ENCODE peak calls at places on chromosome 5, in six cellular contexts. Y, N, L, T, Z and H are unnamed samples.

GRCh38 chr5:150780816-150781221 is 2.3 kb downstream of the SMIM3 start:
- DNase-seq in Z (no peak), T (no peak), N (peak), Y (peak), L (no peak), H (no peak)

GRCh38 chr5:87151547-87151946 is 116.1 kb upstream of the RASA1 start:
- DNase-seq in N (peak), L (no peak), T (no peak), Z (no peak), Y (peak), H (peak)

GRCh38 chr5:84255318-84255717 is 129.4 kb downstream of the EDIL3 start:
- DNase-seq in L (peak), N (peak), Z (no peak), T (no peak), Y (peak), H (no peak)

GRCh38 chr5:172497591-172498255 is 43.4 kb upstream of the SH3PXD2B start:
- DNase-seq in L (no peak), Z (no peak), T (peak), N (no peak), Y (no peak), H (no peak)

GRCh38 chr5:175813943-175814630 is 57.3 kb upstream of the CPLX2 start:
- DNase-seq in Y (no peak), Z (no peak), T (no peak), N (no peak), L (peak), H (no peak)

GRCh38 chr5:31413030-31413812 is 118.7 kb downstream of the DROSHA start:
- DNase-seq in T (no peak), Y (no peak), Z (no peak), L (no peak), N (no peak), H (no peak)

GRCh38 chr5:87195104-87195581 is 72.5 kb upstream of the RASA1 start:
- DNase-seq in T (no peak), L (no peak), Z (no peak), Y (peak), N (peak), H (peak)

GRCh38 chr5:18216729-18217128 is 582.5 kb downstream of the TAF11L14 start:
- DNase-seq in N (no peak), Y (no peak), L (no peak), T (no peak), Z (no peak), H (no peak)

GRCh38 chr5:31664566-31664965 is 25.6 kb downstream of the PDZD2 start:
- DNase-seq in Y (no peak), L (peak), T (no peak), Z (no peak), N (peak), H (peak)

GRCh38 chr5:143405063-143405746 is 1.7 kb upstream of the NR3C1 start:
- DNase-seq in Y (peak), L (peak), T (peak), N (peak), Z (peak), H (no peak)

GRCh38 chr5:73298251-73299016 is 125.4 kb downstream of the TMEM174 start:
- DNase-seq in Y (peak), L (no peak), Z (peak), T (no peak), N (no peak), H (no peak)

GRCh38 chr5:129593525-129593924 is 133.4 kb downstream of the ADAMTS19 start:
- DNase-seq in L (no peak), Z (no peak), N (no peak), T (no peak), Y (no peak), H (no peak)

GRCh38 chr5:32388429-32389111 is 56.0 kb downstream of the ZFR start:
- DNase-seq in Z (no peak), L (no peak), Y (peak), N (peak), T (no peak), H (no peak)

GRCh38 chr5:60439552-60439951 is 260.4 kb downstream of the DEPDC1B start:
- DNase-seq in Y (no peak), Z (no peak), L (no peak), T (no peak), N (no peak), H (no peak)

GRCh38 chr5:81044868-81045267 is 84.7 kb downstream of the RASGRF2 start:
- DNase-seq in N (no peak), Z (no peak), Y (no peak), L (no peak), T (no peak), H (no peak)

GRCh38 chr5:149808264-149808982 is 78.3 kb downstream of the PPARGC1B start:
- DNase-seq in L (no peak), N (peak), Z (no peak), T (no peak), Y (no peak), H (no peak)

GRCh38 chr5:150497274-150497988 is 10.5 kb upstream of the NDST1 start:
- DNase-seq in N (peak), L (peak), Y (peak), T (no peak), Z (peak), H (peak)

GRCh38 chr5:73153513-73153912 is 19.5 kb upstream of the TMEM174 start:
- DNase-seq in Y (no peak), L (no peak), T (no peak), Z (no peak), N (no peak), H (no peak)

GRCh38 chr5:154293219-154293618 is 102.7 kb downstream of the GALNT10 start:
- DNase-seq in L (no peak), T (no peak), Y (no peak), Z (no peak), N (no peak), H (no peak)

GRCh38 chr5:173247050-173247449 is 12.0 kb upstream of the NKX2-5 start:
- DNase-seq in N (no peak), Y (no peak), Z (no peak), L (no peak), T (no peak), H (no peak)

GRCh38 chr5:147830035-147830434 is 1.4 kb downstream of the SPINK1 start:
- DNase-seq in T (no peak), L (no peak), N (no peak), Y (peak), Z (no peak), H (no peak)

GRCh38 chr5:93681432-93681831 is 60.0 kb downstream of the POU5F2 start:
- DNase-seq in Y (no peak), T (no peak), N (no peak), L (no peak), Z (no peak), H (no peak)

GRCh38 chr5:37090781-37091180 is 158.4 kb downstream of the CPLANE1 start:
- DNase-seq in L (no peak), T (no peak), N (peak), Y (peak), Z (no peak), H (no peak)

GRCh38 chr5:39253211-39253610 is 33.8 kb upstream of the FYB1 start:
- DNase-seq in Z (no peak), N (peak), L (no peak), Y (peak), T (no peak), H (no peak)

GRCh38 chr5:111143910-111144309 is 51.8 kb downstream of the WDR36 start:
- DNase-seq in T (no peak), Z (no peak), N (peak), Y (peak), L (no peak), H (no peak)

GRCh38 chr5:57032151-57032551 is 80.2 kb upstream of the MIER3 start:
- DNase-seq in N (no peak), Z (no peak), Y (no peak), L (no peak), T (no peak), H (no peak)

GRCh38 chr5:103393131-103393754 is 134.7 kb downstream of the MACIR start:
- DNase-seq in N (peak), L (no peak), Z (no peak), Y (peak), T (no peak), H (peak)

GRCh38 chr5:93583799-93584530 is 943 bp downstream of the NR2F1 start:
- DNase-seq in N (peak), Z (peak), Y (peak), L (peak), T (no peak), H (no peak)

GRCh38 chr5:89936576-89936975 is 473.0 kb downstream of the CETN3 start:
- DNase-seq in N (no peak), L (no peak), Z (no peak), Y (no peak), T (no peak), H (no peak)

DNA sequence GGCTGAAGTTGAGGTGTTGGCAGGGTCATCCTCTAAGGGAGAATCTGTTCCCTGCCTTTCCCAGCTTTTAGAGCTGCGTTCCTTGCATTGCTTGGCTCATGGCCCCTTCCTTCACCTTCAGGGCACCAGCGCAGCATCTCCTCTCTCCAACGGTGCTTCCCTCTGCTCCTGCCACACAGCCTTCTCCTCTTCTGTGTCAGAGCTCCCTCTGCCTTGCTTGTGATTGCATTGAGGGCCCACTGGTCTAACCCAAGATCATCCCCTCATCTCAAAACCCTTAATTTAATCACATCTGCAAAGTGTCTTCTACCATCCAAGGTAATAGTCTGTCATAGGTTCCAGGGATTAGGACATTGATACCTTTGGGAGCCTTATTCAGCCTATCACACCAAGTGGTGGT is 205.7 kb upstream of the TBCA start:
- DNase-seq in N (no peak), L (no peak), T (no peak), Y (no peak), Z (no peak), H (no peak)
- TF ChIP-seq CTCF in N (no peak), L (no peak), T (no peak), Y (no peak), Z (no peak), H (no peak)

DNA sequence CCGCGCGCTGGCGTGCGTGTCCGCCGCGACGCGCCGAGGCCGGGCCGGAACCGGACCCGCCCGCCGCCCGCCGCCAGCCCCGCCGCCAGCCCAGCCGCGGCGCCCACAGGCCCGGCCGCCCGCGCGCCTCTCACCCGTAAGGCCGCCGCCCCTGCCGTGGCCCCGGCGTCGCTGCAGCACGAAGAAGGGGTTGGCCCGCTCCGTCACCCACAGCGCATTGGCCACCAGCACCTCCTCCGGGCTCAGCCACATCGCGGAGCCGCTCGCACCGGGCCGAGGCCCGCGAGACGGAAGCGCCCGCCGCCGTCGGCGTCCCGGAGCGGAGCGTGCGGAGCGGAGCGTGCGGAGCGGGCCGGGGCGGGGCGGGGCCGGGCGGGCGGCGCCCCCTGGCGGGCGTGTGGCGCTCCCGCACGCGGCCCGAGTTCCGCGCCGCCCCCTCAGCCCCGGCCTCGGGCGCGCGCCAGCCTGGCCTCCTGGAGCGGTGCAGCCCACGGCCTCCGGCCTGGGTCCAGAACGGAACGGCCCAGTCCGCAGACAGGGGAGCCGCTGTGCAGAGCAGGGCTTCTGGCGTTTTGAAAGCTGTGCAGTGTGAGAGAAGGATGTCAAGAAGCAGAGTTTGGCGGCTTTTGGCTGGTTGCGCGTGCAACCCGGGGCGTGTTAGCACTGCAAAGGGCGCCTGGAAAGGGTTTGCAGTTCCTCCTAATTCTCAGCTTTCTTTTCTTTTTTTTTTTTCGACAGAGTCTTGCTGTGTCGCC is at the start of gene TBC1D9B:
- DNase-seq in N (peak), L (peak), T (peak), Z (peak), Y (peak), H (no peak)
- TF ChIP-seq CTCF in N (peak), L (peak), T (peak), Z (no peak), Y (no peak), H (no peak)

DNA sequence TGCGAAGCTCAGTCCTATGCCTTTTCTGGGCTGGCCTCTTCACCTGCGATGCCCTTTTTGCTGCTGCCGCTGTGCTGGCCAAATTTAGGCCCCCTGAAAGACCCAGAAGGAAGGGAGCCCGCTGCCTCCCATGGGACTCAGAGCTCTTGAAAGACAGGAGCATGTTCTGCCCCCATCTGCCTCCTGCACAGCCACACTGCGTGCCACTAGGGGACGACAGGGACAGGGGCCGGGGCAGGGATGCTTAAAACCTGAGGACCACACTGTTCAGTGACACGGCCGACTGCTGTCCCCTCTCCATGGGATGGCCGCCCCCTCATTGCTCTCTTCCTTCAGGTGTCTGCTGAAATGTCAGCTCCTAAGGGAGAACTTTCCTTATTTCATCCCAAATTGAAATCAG is 132.4 kb downstream of the ADAMTS2 start:
- DNase-seq in N (no peak), L (peak), Z (no peak), Y (peak), T (no peak), H (no peak)
- TF ChIP-seq CTCF in N (no peak), L (no peak), Z (no peak), Y (peak), T (no peak), H (peak)

GRCh38 chr5:78760411-78761169 is 112.0 kb upstream of the LHFPL2 start:
- DNase-seq in L (no peak), T (no peak), N (no peak), Z (no peak), Y (no peak), H (no peak)
- TF ChIP-seq CTCF in L (peak), T (no peak), N (no peak), Z (no peak), Y (no peak), H (peak)

GRCh38 chr5:85921590-85921989 is 696.2 kb upstream of the COX7C start:
- DNase-seq in Z (no peak), Y (no peak), L (peak), N (no peak), T (no peak), H (no peak)
- TF ChIP-seq CTCF in Z (no peak), Y (no peak), L (peak), N (no peak), T (no peak), H (no peak)

GRCh38 chr5:177303925-177304391 is 359 bp downstream of the PRELID1 start:
- DNase-seq in Z (no peak), T (no peak), N (peak), L (peak), Y (peak), H (no peak)

GRCh38 chr5:177301503-177302165 is 1.9 kb downstream of the RAB24 start:
- DNase-seq in Y (no peak), T (no peak), N (no peak), Z (no peak), L (no peak), H (no peak)

GRCh38 chr5:177300971-177301370 is 2.5 kb downstream of the RAB24 start:
- DNase-seq in Z (no peak), T (no peak), N (no peak), Y (no peak), L (no peak), H (no peak)

GRCh38 chr5:177303121-177303924 is at the start of the genes PRELID1 and RAB24:
- DNase-seq in T (peak), N (peak), L (peak), Y (peak), Z (peak), H (no peak)

DNA sequence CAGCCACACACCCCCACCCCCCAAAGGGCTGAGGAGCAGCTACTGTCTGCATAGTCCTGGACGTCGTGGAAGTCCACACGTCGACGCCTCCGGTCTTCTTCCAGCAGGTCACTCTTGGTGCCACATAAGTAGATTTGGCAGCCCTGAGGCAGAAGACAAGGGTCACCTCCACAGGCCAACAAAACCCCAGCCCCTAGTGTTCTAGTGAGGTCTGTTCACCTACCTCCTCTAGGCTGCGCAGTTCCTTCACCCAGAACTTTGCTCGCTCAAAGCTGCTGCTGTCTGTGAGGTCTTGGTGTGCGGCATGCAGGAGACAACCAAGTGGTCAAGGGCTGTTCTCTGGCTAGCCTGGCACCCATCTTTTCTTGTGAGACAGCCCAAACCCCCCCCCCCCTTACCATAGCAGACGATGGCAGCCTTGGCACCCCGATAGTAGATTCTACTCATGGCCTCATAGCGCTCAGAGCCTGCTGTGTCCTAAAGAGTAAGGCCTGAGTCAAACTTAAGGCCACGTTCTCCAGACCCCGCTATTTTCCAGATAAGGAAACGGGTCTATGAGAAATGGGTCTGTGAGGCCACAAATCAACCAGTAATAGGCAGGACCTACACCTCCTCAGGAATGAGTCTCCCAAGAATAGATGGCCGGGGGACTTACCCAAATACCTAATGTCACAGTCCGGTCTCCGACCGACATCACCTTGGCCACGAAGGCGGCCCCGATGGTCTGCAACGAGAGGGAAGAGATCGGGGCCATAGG is 987 bp downstream of the RAB24 start:
- DNase-seq in Y (peak), N (peak), Z (no peak), T (no peak), L (peak), H (no peak)
- TF ChIP-seq CTCF in Y (no peak), N (peak), Z (no peak), T (no peak), L (peak), H (peak)

GRCh38 chr5:164341056-164341619 is 835.7 kb downstream of the MAT2B start:
- DNase-seq in N (no peak), T (no peak), Z (no peak), Y (no peak), L (no peak), H (no peak)
- TF ChIP-seq CTCF in N (no peak), T (no peak), Z (no peak), Y (no peak), L (no peak), H (no peak)

GRCh38 chr5:122295138-122295537 is 16.9 kb upstream of the SNCAIP start:
- DNase-seq in Y (no peak), T (no peak), L (peak), N (peak), Z (no peak), H (no peak)
- TF ChIP-seq CTCF in Y (no peak), T (peak), L (peak), N (peak), Z (no peak), H (peak)

GRCh38 chr5:106459541-106459940 is 1211.2 kb downstream of the EFNA5 start:
- DNase-seq in Z (no peak), T (no peak), L (no peak), N (peak), Y (no peak), H (no peak)

GRCh38 chr5:106454050-106454449 is 1216.7 kb downstream of the EFNA5 start:
- DNase-seq in Y (no peak), L (no peak), Z (no peak), T (no peak), N (no peak), H (no peak)

GRCh38 chr5:106451998-106452397 is 1218.7 kb downstream of the EFNA5 start:
- DNase-seq in Y (no peak), Z (no peak), T (no peak), N (no peak), L (no peak), H (no peak)

DNA sequence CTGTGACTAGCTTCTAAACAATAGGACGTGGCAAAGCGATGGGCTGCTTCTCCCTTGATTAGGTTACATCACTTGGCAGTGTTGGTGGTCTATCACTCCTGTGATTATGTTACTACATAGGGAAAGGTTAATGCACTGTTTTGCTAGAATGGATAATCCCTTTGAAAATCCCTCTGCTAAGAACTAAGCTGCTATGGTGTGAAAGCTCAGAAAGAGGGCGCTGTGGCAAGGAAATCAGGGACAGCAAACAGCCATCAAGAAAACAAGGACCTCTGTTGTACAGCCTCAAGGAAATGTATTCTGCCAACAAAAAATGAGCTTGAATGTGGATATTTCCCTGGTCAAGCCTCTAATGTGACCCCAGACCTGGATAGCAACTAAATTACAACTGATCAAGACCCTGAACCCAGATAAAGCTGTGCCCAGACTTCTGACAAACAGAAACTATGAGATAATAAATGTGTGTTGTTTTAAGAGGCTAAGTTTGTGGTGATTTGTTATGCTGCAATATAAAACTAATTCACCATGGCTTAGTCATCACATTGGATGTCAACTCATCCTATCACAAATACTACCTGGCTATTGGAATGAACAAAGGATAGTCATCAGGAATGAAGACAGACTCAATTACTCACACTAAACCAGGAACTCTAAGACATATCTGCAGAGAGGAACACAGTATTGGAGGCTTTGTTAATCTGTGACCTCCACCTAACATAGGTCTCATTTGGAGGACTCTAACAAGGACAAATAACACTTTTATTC is 1215.9 kb downstream of the EFNA5 start:
- DNase-seq in Y (peak), N (peak), L (peak), Z (peak), T (no peak), H (peak)
- TF ChIP-seq CTCF in Y (peak), N (peak), L (peak), Z (peak), T (peak), H (peak)

GRCh38 chr5:133589286-133589685 is 23.1 kb downstream of the FSTL4 start:
- DNase-seq in L (no peak), Y (no peak), T (no peak), N (no peak), Z (no peak), H (no peak)
- TF ChIP-seq CTCF in L (no peak), Y (no peak), T (no peak), N (no peak), Z (no peak), H (no peak)